ENCODE peak calls at places on chromosomes 3 and 15, in four cellular contexts. One of them, this sample, is unnamed.

GRCh38 chr3:58202917-58203360 is 7.8 kb downstream of the DNASE1L3 start:
- DNase-seq in stomach: no peak
- DNase-seq in tibial nerve: no peak
- DNase-seq in sigmoid colon: no peak
- DNase-seq in this sample: no peak

GRCh38 chr3:135736740-135737139 is 228.8 kb upstream of the PPP2R3A start:
- DNase-seq in sigmoid colon: no peak
- DNase-seq in stomach: no peak
- DNase-seq in tibial nerve: no peak
- DNase-seq in this sample: peak; percentile 39

GRCh38 chr3:24867783-24868182 is 373.1 kb upstream of the THRB start:
- DNase-seq in stomach: no peak
- DNase-seq in tibial nerve: no peak
- DNase-seq in sigmoid colon: no peak
- DNase-seq in this sample: no peak

GRCh38 chr15:88031461-88031860 is 225.1 kb downstream of the NTRK3 start:
- DNase-seq in stomach: no peak
- DNase-seq in tibial nerve: no peak
- DNase-seq in sigmoid colon: no peak
- DNase-seq in this sample: no peak

GRCh38 chr15:85649372-85649771 is 145.4 kb downstream of the KLHL25 start:
- DNase-seq in sigmoid colon: no peak
- DNase-seq in tibial nerve: no peak
- DNase-seq in stomach: no peak
- DNase-seq in this sample: no peak

GRCh38 chr15:48102167-48102566 is 18.6 kb upstream of the SLC24A5 start:
- DNase-seq in stomach: no peak
- DNase-seq in sigmoid colon: no peak
- DNase-seq in tibial nerve: no peak
- DNase-seq in this sample: no peak

GRCh38 chr15:32687556-32687955 is 30.2 kb upstream of the GREM1 start:
- DNase-seq in stomach: no peak
- DNase-seq in tibial nerve: no peak
- DNase-seq in sigmoid colon: no peak
- DNase-seq in this sample: no peak

GRCh38 chr3:62051506-62051905 is 321.8 kb downstream of the FEZF2 start:
- DNase-seq in stomach: peak; percentile 58
- DNase-seq in sigmoid colon: no peak
- DNase-seq in tibial nerve: no peak
- DNase-seq in this sample: peak; percentile 10

GRCh38 chr3:107794664-107795443 is 272.1 kb downstream of the BBX start:
- DNase-seq in stomach: no peak
- DNase-seq in tibial nerve: peak; percentile 18
- DNase-seq in sigmoid colon: no peak
- DNase-seq in this sample: no peak

GRCh38 chr3:185865277-185865676 is 40.4 kb upstream of the IGF2BP2 start:
- DNase-seq in tibial nerve: no peak
- DNase-seq in sigmoid colon: no peak
- DNase-seq in stomach: no peak
- DNase-seq in this sample: no peak

GRCh38 chr3:55245391-55245790 is 241.7 kb downstream of the WNT5A start:
- DNase-seq in tibial nerve: no peak
- DNase-seq in stomach: no peak
- DNase-seq in sigmoid colon: no peak
- DNase-seq in this sample: no peak

GRCh38 chr3:128345195-128345594 is 121.5 kb downstream of the DNAJB8 start:
- DNase-seq in stomach: no peak
- DNase-seq in sigmoid colon: peak; percentile 25
- DNase-seq in tibial nerve: no peak
- DNase-seq in this sample: peak; percentile 66

GRCh38 chr3:173618148-173618547 is 220.6 kb downstream of the NLGN1 start:
- DNase-seq in stomach: no peak
- DNase-seq in sigmoid colon: no peak
- DNase-seq in tibial nerve: no peak
- DNase-seq in this sample: no peak

GRCh38 chr3:187678869-187679268 is 8.7 kb upstream of the SST start:
- DNase-seq in stomach: peak; percentile 37
- DNase-seq in tibial nerve: no peak
- DNase-seq in sigmoid colon: no peak
- DNase-seq in this sample: peak; percentile 43

GRCh38 chr3:79278681-79279080 is 489.1 kb downstream of the ROBO1 start:
- DNase-seq in sigmoid colon: no peak
- DNase-seq in tibial nerve: no peak
- DNase-seq in stomach: no peak
- DNase-seq in this sample: no peak

GRCh38 chr15:68830141-68830540 is 9.4 kb upstream of the ANP32A start:
- DNase-seq in tibial nerve: no peak
- DNase-seq in sigmoid colon: no peak
- DNase-seq in stomach: no peak
- DNase-seq in this sample: no peak

GRCh38 chr3:187196573-187197094 is 652 bp upstream of the RTP1 start:
- DNase-seq in tibial nerve: no peak
- DNase-seq in stomach: no peak
- DNase-seq in sigmoid colon: no peak
- DNase-seq in this sample: no peak

GRCh38 chr3:139020868-139021234 is at the start of gene PRR23B:
- DNase-seq in tibial nerve: no peak
- DNase-seq in stomach: no peak
- DNase-seq in sigmoid colon: no peak
- DNase-seq in this sample: peak; percentile 19

GRCh38 chr3:34012102-34012461 is 213.7 kb downstream of the PDCD6IP start:
- DNase-seq in tibial nerve: no peak
- DNase-seq in stomach: no peak
- DNase-seq in sigmoid colon: no peak
- DNase-seq in this sample: peak; percentile 38

GRCh38 chr3:45188714-45189659 is 37.1 kb downstream of the TMEM158 start:
- DNase-seq in stomach: no peak
- DNase-seq in tibial nerve: no peak
- DNase-seq in sigmoid colon: no peak
- DNase-seq in this sample: no peak

GRCh38 chr3:191727338-191727737 is 266.4 kb downstream of the PYDC2 start:
- DNase-seq in stomach: no peak
- DNase-seq in tibial nerve: no peak
- DNase-seq in sigmoid colon: no peak
- DNase-seq in this sample: no peak

GRCh38 chr15:86834115-86834863 is 754.6 kb downstream of the AGBL1 start:
- DNase-seq in sigmoid colon: no peak
- DNase-seq in stomach: no peak
- DNase-seq in tibial nerve: no peak
- DNase-seq in this sample: no peak

GRCh38 chr3:5330152-5330810 is 142.8 kb downstream of the EDEM1 start:
- DNase-seq in sigmoid colon: no peak
- DNase-seq in stomach: no peak
- DNase-seq in tibial nerve: no peak
- DNase-seq in this sample: peak; percentile 24

GRCh38 chr3:191302451-191302850 is 26.7 kb upstream of the CCDC50 start:
- DNase-seq in tibial nerve: no peak
- DNase-seq in stomach: no peak
- DNase-seq in sigmoid colon: no peak
- DNase-seq in this sample: no peak

GRCh38 chr3:123143669-123144411 is 57.9 kb upstream of the SEC22A start:
- DNase-seq in stomach: no peak
- DNase-seq in tibial nerve: no peak
- DNase-seq in sigmoid colon: no peak
- DNase-seq in this sample: no peak

GRCh38 chr15:63357657-63358161 is 23.9 kb downstream of the CA12 start:
- DNase-seq in tibial nerve: no peak
- DNase-seq in stomach: no peak
- DNase-seq in sigmoid colon: peak; percentile 7
- DNase-seq in this sample: no peak

GRCh38 chr3:180180795-180181194 is 144.1 kb upstream of the PEX5L start:
- DNase-seq in tibial nerve: no peak
- DNase-seq in sigmoid colon: no peak
- DNase-seq in stomach: no peak
- DNase-seq in this sample: no peak

GRCh38 chr15:83733206-83733605 is 79.3 kb downstream of the ADAMTSL3 start:
- DNase-seq in tibial nerve: no peak
- DNase-seq in sigmoid colon: no peak
- DNase-seq in stomach: no peak
- DNase-seq in this sample: no peak

GRCh38 chr3:109702252-109702651 is 364.9 kb upstream of the DPPA4 start:
- DNase-seq in sigmoid colon: no peak
- DNase-seq in stomach: no peak
- DNase-seq in tibial nerve: no peak
- DNase-seq in this sample: no peak

GRCh38 chr15:78077053-78077859 is at the start of gene TBC1D2B:
- DNase-seq in sigmoid colon: peak; percentile 82
- DNase-seq in stomach: peak; percentile 70
- DNase-seq in tibial nerve: no peak
- DNase-seq in this sample: peak; percentile 80

GRCh38 chr3:150408232-150409124 is at the start of gene TSC22D2:
- DNase-seq in tibial nerve: peak; percentile 80
- DNase-seq in stomach: peak; percentile 97
- DNase-seq in sigmoid colon: peak; percentile 95
- DNase-seq in this sample: peak; percentile 77
- TF ChIP-seq EP300 in tibial nerve: peak; percentile 98
- TF ChIP-seq EP300 in stomach: peak; percentile 72
- TF ChIP-seq EP300 in sigmoid colon: peak; percentile 16
- TF ChIP-seq EP300 in this sample: no peak

GRCh38 chr3:155032918-155033317 is 47.2 kb upstream of the MME start:
- DNase-seq in sigmoid colon: no peak
- DNase-seq in tibial nerve: no peak
- DNase-seq in stomach: no peak
- DNase-seq in this sample: no peak
- TF ChIP-seq EP300 in sigmoid colon: no peak
- TF ChIP-seq EP300 in tibial nerve: no peak
- TF ChIP-seq EP300 in stomach: no peak
- TF ChIP-seq EP300 in this sample: no peak

DNA sequence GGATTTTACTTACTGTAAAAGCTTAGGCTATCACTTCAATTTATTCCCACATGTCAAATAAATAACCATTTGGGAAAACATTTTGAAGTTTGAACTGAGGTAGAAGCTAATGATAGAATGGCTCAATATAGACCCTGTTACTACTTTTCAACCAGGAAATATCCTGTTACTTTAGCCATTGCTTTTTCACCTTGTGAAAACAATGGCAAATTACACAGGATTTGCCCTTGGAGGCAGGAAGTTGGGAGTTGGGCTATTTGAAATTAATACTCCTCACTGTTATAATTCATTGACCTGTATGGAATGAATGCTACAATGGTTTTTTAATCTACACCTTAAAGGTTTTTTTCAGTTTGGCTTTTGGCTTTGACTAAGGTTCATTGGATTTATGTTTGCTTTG is 98.1 kb upstream of the UBE2E2 start:
- DNase-seq in sigmoid colon: no peak
- DNase-seq in tibial nerve: no peak
- DNase-seq in stomach: no peak
- DNase-seq in this sample: no peak
- TF ChIP-seq EP300 in sigmoid colon: no peak
- TF ChIP-seq EP300 in tibial nerve: no peak
- TF ChIP-seq EP300 in stomach: no peak
- TF ChIP-seq EP300 in this sample: no peak

DNA sequence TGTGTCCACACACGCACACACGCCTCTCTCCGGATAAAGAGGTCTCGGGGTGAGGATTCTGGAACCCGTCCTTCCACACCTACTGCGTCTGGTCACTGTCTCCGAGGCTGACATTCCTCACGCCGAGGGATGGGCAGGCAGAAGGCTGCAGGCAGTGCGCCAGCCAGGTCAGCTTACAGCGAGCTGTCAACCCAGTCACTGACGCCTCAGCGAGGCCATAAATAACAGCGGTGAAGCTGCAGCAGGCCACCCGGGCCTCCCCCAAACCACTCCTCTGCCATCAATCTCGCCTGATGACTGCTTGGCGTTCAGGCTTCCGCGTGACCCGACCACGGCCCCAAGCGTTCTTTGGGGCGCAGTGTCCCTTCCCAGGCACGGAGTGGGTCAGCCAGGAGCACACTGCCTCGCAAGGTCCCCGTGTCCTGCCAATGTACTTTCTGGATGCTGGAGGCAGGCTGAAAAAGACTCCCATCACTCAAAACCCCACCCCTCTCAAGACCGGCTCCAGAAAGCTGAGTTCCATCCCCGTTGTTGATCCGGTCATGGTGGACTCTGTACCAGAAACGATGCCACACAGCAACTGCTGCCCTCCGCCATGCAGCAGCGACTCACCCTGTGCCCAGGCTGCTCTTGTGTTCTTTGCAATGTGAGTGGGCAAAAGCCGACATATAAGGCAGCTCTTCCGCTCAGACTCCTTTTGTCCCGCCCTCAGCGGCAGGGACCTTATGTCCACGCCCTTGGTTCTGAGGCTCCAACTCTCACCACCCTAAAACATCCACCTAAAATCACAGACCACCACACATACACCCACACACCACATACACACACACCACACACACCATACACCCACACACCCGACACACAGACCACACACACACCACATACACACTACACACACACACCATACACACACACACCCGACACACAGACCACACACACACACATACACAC is 27.1 kb downstream of the CPN2 start:
- DNase-seq in stomach: no peak
- DNase-seq in tibial nerve: no peak
- DNase-seq in sigmoid colon: peak; percentile 90
- DNase-seq in this sample: peak; percentile 75
- TF ChIP-seq EP300 in stomach: no peak
- TF ChIP-seq EP300 in tibial nerve: no peak
- TF ChIP-seq EP300 in sigmoid colon: peak; percentile 67
- TF ChIP-seq EP300 in this sample: peak; percentile 82

GRCh38 chr3:146625117-146625775 is 20.1 kb upstream of the PLSCR5 start:
- DNase-seq in stomach: no peak
- DNase-seq in sigmoid colon: no peak
- DNase-seq in tibial nerve: no peak
- DNase-seq in this sample: no peak

GRCh38 chr3:146626384-146627122 is 21.4 kb upstream of the PLSCR5 start:
- DNase-seq in sigmoid colon: no peak
- DNase-seq in stomach: no peak
- DNase-seq in tibial nerve: no peak
- DNase-seq in this sample: no peak
- TF ChIP-seq EP300 in sigmoid colon: no peak
- TF ChIP-seq EP300 in stomach: no peak
- TF ChIP-seq EP300 in tibial nerve: no peak
- TF ChIP-seq EP300 in this sample: no peak

GRCh38 chr15:40955930-40956542 is 2.8 kb downstream of the CHAC1 start:
- DNase-seq in sigmoid colon: no peak
- DNase-seq in tibial nerve: no peak
- DNase-seq in stomach: no peak
- DNase-seq in this sample: no peak
- TF ChIP-seq EP300 in sigmoid colon: no peak
- TF ChIP-seq EP300 in tibial nerve: no peak
- TF ChIP-seq EP300 in stomach: no peak
- TF ChIP-seq EP300 in this sample: no peak

DNA sequence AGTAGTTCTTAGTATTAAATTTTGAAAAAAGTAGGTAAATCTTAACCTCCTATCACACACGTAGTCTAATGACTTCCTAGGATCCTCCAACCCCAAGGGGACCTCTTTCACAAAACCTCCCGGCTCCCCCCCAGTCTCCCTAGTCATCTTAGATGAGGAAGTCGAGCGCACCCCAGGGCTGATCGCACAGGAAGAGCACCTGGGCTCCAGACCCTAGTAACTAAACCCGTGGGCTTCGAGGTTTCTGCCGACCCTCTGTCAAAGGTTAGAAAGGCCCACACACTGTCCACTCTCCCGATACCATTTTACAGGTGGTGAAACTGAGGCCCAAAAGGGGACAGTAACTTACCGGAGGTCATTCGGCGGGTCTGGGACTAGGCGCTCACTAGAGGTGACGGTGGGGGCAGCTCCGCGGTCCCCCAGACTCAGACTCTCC is 349 bp downstream of the MBD4 start:
- DNase-seq in stomach: peak; percentile 45
- DNase-seq in sigmoid colon: peak; percentile 85
- DNase-seq in tibial nerve: no peak
- DNase-seq in this sample: peak; percentile 28
- TF ChIP-seq EP300 in stomach: no peak
- TF ChIP-seq EP300 in sigmoid colon: no peak
- TF ChIP-seq EP300 in tibial nerve: no peak
- TF ChIP-seq EP300 in this sample: no peak